ENCODE peak calls at places on chromosome 6, in six cellular contexts. B is T47D, V is NCI-H2029, Z is foreskin fibroblast, E is HT1080, O is sciatic nerve. J is an unnamed sample.

GRCh38 chr6:89364586-89364985 is 12.1 kb upstream of the UBE2J1 start:
- DNase-seq in V (no peak), B (no peak), Z (no peak), E (no peak), O (no peak), J (no peak)

GRCh38 chr6:143164565-143165105 is 103.9 kb downstream of the AIG1 start:
- DNase-seq in V (no peak), Z (no peak), B (no peak), O (no peak), E (no peak), J (peak)

GRCh38 chr6:35804996-35805736 is at the start of gene LHFPL5:
- DNase-seq in O (no peak), Z (peak), V (no peak), E (no peak), B (peak), J (no peak)

GRCh38 chr6:90478278-90478677 is 108.6 kb downstream of the MAP3K7 start:
- DNase-seq in B (no peak), Z (no peak), O (no peak), E (no peak), V (no peak), J (no peak)

GRCh38 chr6:109454483-109455160 is 950 bp downstream of the MICAL1 start:
- DNase-seq in B (no peak), O (peak), Z (peak), V (no peak), E (no peak), J (no peak)

GRCh38 chr6:119957195-119957594 is 607.6 kb upstream of the MAN1A1 start:
- DNase-seq in E (no peak), V (no peak), O (no peak), B (no peak), Z (no peak), J (no peak)

GRCh38 chr6:18681828-18682503 is 294.8 kb downstream of the RNF144B start:
- DNase-seq in E (no peak), V (no peak), Z (no peak), O (no peak), B (no peak), J (no peak)

GRCh38 chr6:12384417-12384912 is 94.3 kb downstream of the EDN1 start:
- DNase-seq in B (no peak), Z (no peak), V (no peak), E (no peak), O (no peak), J (no peak)

GRCh38 chr6:68778356-68779020 is 143.4 kb downstream of the ADGRB3 start:
- DNase-seq in O (no peak), E (peak), Z (peak), B (peak), V (peak), J (peak)

GRCh38 chr6:149750136-149750609 is 632 bp downstream of the PCMT1 start:
- DNase-seq in O (peak), V (no peak), B (peak), E (peak), Z (peak), J (no peak)

GRCh38 chr6:42708096-42708495 is 14.3 kb downstream of the PRPH2 start:
- DNase-seq in Z (no peak), E (no peak), B (no peak), V (no peak), O (no peak), J (no peak)

GRCh38 chr6:132380358-132380757 is 20.9 kb downstream of the MOXD1 start:
- DNase-seq in V (no peak), E (no peak), Z (no peak), B (no peak), O (no peak), J (no peak)

GRCh38 chr6:16677458-16677857 is 83.8 kb downstream of the ATXN1 start:
- DNase-seq in Z (no peak), E (no peak), O (no peak), V (no peak), B (no peak), J (no peak)

GRCh38 chr6:3403244-3404154 is 53.4 kb downstream of the SLC22A23 start:
- DNase-seq in Z (no peak), E (no peak), O (no peak), V (peak), B (no peak), J (no peak)

J was measured in stromal cell of bone marrow.